ENCODE peak calls at places on chromosomes 11 and 22, in six cellular contexts. U is cardiac muscle cell, D is IMR-90, S is AG10803, E is choroid plexus epithelial cell, R is left lung. F is an unnamed sample.

GRCh38 chr11:96095884-96096301 is 172.0 kb upstream of the MTMR2 start:
- DNase-seq in D (no peak), S (no peak), U (no peak), E (no peak), R (no peak), F (no peak)

GRCh38 chr11:130037881-130038601 is 31.7 kb upstream of the APLP2 start:
- DNase-seq in D (no peak), E (peak), R (no peak), U (no peak), S (no peak), F (no peak)

GRCh38 chr22:29380032-29380781 is 8.2 kb downstream of the AP1B1 start:
- DNase-seq in D (peak), S (peak), U (no peak), E (no peak), R (no peak), F (no peak)

GRCh38 chr11:67309166-67309565 is 5.8 kb downstream of the SSH3 start:
- DNase-seq in R (peak), U (no peak), E (no peak), D (no peak), S (no peak), F (no peak)

GRCh38 chr11:126776125-126776524 is 224.4 kb downstream of the KIRREL3 start:
- DNase-seq in D (no peak), E (no peak), R (no peak), U (no peak), S (no peak), F (no peak)

GRCh38 chr11:114264381-114264780 is 31.8 kb upstream of the NNMT start:
- DNase-seq in D (no peak), U (no peak), R (no peak), S (no peak), E (no peak), F (no peak)

GRCh38 chr11:119262668-119263351 is 54.1 kb downstream of the MCAM start:
- DNase-seq in E (peak), R (no peak), U (no peak), D (peak), S (peak), F (peak)

GRCh38 chr11:34052608-34053160 is 1.2 kb downstream of the CAPRIN1 start:
- DNase-seq in R (no peak), S (no peak), E (no peak), D (no peak), U (peak), F (no peak)

GRCh38 chr11:115303304-115303703 is 200.9 kb downstream of the CADM1 start:
- DNase-seq in E (no peak), S (no peak), R (no peak), D (no peak), U (no peak), F (no peak)

GRCh38 chr11:94758671-94759070 is 9.5 kb upstream of the AMOTL1 start:
- DNase-seq in R (no peak), S (no peak), D (no peak), E (no peak), U (no peak), F (no peak)

GRCh38 chr11:125772834-125773505 is 5.7 kb downstream of the PATE2 start:
- DNase-seq in S (peak), U (no peak), E (peak), R (no peak), D (peak), F (peak)

GRCh38 chr11:126113963-126114362 is 51.3 kb upstream of the CDON start:
- DNase-seq in D (no peak), U (no peak), S (no peak), E (no peak), R (no peak), F (no peak)

GRCh38 chr11:32779131-32779530 is 15.3 kb downstream of the CCDC73 start:
- DNase-seq in D (no peak), S (no peak), E (no peak), U (no peak), R (no peak), F (no peak)

GRCh38 chr11:29063630-29064361 is 953.0 kb downstream of the KCNA4 start:
- DNase-seq in D (peak), S (no peak), R (no peak), E (peak), U (no peak), F (no peak)

GRCh38 chr11:81869337-81870065 is 864.2 kb downstream of the FAM181B start:
- DNase-seq in E (peak), D (no peak), S (no peak), R (no peak), U (no peak), F (peak)

GRCh38 chr11:96875772-96876171 is 486.0 kb downstream of the JRKL start:
- DNase-seq in U (no peak), E (no peak), R (no peak), S (no peak), D (no peak), F (no peak)

GRCh38 chr11:131684111-131685060 is 314.0 kb downstream of the NTM start:
- DNase-seq in D (no peak), E (no peak), R (no peak), U (no peak), S (no peak), F (no peak)

GRCh38 chr11:129208863-129209262 is 16.7 kb upstream of the ARHGAP32 start:
- DNase-seq in D (peak), U (no peak), S (peak), E (no peak), R (no peak), F (no peak)

GRCh38 chr22:27150530-27150909 is 493.1 kb downstream of the MIAT start:
- DNase-seq in S (peak), R (no peak), E (no peak), D (no peak), U (no peak), F (no peak)

GRCh38 chr22:49302530-49302929 is 525.1 kb downstream of the BRD1 start:
- DNase-seq in D (no peak), U (no peak), S (no peak), R (no peak), E (no peak), F (no peak)

GRCh38 chr11:123851110-123851509 is 34.4 kb downstream of the TMEM225 start:
- DNase-seq in D (no peak), S (no peak), R (no peak), E (no peak), U (no peak), F (no peak)

GRCh38 chr11:6455070-6455469 is 14.3 kb upstream of the HPX start:
- DNase-seq in E (no peak), D (no peak), R (no peak), S (no peak), U (no peak), F (no peak)

GRCh38 chr11:84720706-84721402 is 906.3 kb downstream of the DLG2 start:
- DNase-seq in R (peak), U (peak), E (peak), D (no peak), S (peak), F (peak)
- H3K4me3 ChIP-seq in R (peak), U (peak), E (peak), D (peak), S (peak), F (peak)

GRCh38 chr22:19488884-19489843 is 9.4 kb downstream of the CDC45 start:
- DNase-seq in U (no peak), E (peak), D (peak), S (peak), R (no peak), F (no peak)
- TF ChIP-seq CTCF in U (peak), E (peak), D (peak), S (peak), R (no peak), F (peak)

DNA sequence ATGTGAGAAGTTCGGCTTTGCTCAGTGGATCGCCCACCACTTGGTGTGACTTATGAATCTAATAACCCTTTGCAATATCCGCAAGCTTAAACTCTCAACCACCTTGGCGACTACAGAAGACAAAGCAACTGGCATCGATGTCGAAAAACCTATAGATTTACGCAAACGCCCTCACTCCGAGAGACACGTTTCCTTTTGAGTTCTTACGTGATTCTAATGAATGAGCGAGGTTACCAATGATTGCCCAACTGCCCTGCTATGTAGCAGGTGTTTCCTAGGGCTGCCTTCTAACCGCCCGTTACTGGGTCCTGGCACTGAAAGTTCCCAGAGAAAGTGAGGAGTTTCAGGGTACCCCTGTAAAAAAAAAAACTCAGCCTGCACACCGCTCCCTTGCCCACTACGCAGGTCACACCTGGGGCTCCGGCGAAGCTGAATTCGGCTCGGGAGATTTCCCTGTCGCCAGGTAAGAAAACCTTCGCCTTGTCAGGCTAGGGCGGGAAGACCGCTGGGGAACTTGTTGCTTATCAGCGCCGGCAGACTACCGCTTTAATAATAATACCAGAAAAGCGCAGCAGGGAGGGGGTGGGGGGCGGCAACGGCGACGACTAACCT is 21.4 kb upstream of the BDNF start:
- DNase-seq in U (no peak), D (no peak), R (no peak), S (no peak), E (no peak), F (no peak)
- H3K4me3 ChIP-seq in U (peak), D (peak), R (no peak), S (peak), E (peak), F (peak)

GRCh38 chr11:41612415-41612814 is 153.0 kb upstream of the LRRC4C start:
- DNase-seq in E (no peak), S (peak), D (no peak), R (no peak), U (no peak), F (peak)
- TF ChIP-seq CTCF in E (no peak), S (peak), D (no peak), R (no peak), U (no peak), F (peak)

GRCh38 chr11:134411887-134412507 is at the start of gene B3GAT1:
- DNase-seq in D (no peak), U (peak), S (no peak), E (no peak), R (no peak), F (no peak)
- H3K4me3 ChIP-seq in D (no peak), U (peak), S (no peak), E (peak), R (no peak), F (no peak)

DNA sequence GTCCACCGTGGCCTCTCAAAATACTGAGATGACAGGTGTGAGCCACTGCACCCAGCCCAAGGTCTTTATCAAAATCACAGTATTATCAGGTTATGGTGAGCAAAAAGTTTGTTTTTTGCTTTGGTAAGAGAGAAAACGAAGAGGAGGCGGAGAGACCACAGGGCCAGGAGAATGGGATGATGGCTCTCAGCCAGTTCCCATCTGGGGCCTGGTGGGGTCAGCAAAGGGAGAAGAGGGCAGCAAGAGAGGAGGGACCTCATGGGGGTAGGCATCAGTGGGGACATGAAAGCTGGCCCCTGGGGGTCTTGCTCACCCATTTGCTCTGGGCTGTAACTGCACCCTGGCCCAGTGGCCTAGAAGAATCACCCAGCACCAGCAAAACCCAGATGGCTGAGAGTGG is 190.2 kb downstream of the SHANK2 start:
- DNase-seq in D (no peak), E (no peak), S (no peak), U (no peak), R (no peak), F (no peak)
- TF ChIP-seq CTCF in D (no peak), E (no peak), S (no peak), U (no peak), R (no peak), F (no peak)

GRCh38 chr11:86952221-86952875 is 2.8 kb downstream of the FZD4 start:
- DNase-seq in S (no peak), U (no peak), E (peak), D (no peak), R (no peak), F (no peak)

GRCh38 chr11:86952933-86953637 is 2.1 kb downstream of the FZD4 start:
- DNase-seq in D (peak), E (peak), R (no peak), U (no peak), S (no peak), F (no peak)

GRCh38 chr11:86955674-86956522 is 703 bp upstream of the FZD4 start:
- DNase-seq in D (peak), E (peak), R (peak), U (peak), S (peak), F (peak)

GRCh38 chr11:86955111-86955673 is at the start of gene FZD4:
- DNase-seq in S (peak), D (peak), U (peak), R (peak), E (peak), F (peak)

GRCh38 chr11:86954288-86955110 is 696 bp downstream of the FZD4 start:
- DNase-seq in D (no peak), R (peak), S (no peak), U (peak), E (no peak), F (no peak)
- H3K4me3 ChIP-seq in D (peak), R (peak), S (peak), U (peak), E (peak), F (peak)

DNA sequence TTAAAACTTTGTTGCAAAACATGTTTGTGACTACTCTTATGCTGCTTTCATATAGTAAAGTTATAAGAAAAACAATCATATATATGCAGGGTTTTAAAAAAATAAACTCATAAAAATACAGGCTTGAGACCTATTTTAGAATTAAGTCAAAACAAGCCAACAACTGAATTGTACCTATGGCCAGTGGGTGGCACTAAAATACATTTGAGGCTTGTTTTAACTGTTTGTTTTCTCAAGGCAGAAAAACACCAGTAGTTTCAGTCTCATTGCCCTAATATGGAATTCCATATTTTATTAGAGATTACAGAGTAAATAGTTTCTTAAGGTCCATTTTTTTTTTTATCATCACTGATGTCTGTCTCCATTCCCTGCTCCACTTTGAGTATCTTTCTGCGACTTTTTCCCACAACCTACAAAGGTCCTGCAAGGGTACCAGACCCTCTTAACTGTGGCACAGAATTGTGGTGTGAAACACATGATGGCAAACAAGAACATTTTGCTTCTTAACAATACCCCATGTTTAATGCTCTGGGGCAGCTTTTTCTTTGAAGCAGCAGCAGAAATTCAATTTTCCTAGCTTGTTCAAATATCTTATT is 8.5 kb upstream of the CCDC89 start:
- DNase-seq in E (peak), U (peak), S (peak), R (no peak), D (peak), F (peak)
- TF ChIP-seq CTCF in E (peak), U (peak), S (peak), R (peak), D (peak), F (peak)

DNA sequence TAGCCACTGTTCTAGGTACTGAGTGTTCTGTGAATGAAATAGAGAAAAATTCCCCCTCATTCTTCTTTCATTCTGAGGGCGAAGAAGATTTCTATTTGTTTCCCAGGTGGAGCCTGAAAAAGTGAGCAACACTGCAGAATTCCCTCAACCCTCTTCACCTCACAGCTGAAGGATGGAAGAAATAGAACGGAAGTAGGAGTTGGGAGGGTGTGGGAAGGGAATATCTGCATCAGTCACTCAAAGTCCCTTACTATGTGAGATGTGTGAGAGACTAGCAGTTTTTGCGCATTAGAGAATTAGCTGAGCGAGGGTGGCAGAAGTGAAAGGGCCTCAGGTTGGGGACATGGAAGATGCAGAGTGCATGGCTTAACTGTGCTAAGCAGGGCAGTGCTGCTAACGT is 88.4 kb downstream of the ENTHD1 start:
- DNase-seq in R (no peak), E (no peak), D (no peak), S (no peak), U (no peak), F (no peak)
- H3K4me3 ChIP-seq in R (no peak), E (no peak), D (no peak), S (no peak), U (no peak), F (no peak)

DNA sequence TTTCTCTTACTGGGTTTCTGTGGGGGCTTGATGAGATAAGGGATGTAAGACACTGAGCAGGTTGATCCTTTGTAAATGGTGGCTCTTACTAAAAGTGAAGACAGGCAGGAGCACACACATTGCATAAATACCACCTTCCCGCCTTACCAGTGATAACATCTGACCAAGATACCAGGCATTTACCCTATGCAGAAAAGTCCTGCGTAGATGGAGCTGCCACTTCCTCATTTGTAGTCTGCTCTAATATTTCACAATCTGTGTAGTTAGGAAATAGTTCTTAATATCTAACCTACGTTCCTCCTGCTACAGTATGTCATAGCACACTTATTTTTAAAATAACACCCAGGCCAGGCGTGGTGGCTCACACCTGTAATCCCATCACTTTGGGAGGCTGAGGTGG is 23.9 kb upstream of the SWAP70 start:
- DNase-seq in D (no peak), U (no peak), S (no peak), E (peak), R (no peak), F (no peak)
- TF ChIP-seq CTCF in D (no peak), U (no peak), S (no peak), E (no peak), R (no peak), F (no peak)

F was measured in astrocyte of the spinal cord.